ENCODE peak calls at places on chromosome 14, in nine cellular contexts. R, Q, M, Z, C, S, Y, E and J are unnamed samples.

GRCh38 chr14:64721899-64722298 is 17.7 kb downstream of the PLEKHG3 start:
- DNase-seq in R (no peak), Q (no peak), M (no peak), Z (no peak), C (no peak), S (no peak), Y (no peak), E (no peak), J (no peak)

GRCh38 chr14:53365516-53366130 is 212.5 kb upstream of the DDHD1 start:
- DNase-seq in R (no peak), Q (no peak), M (no peak), Z (no peak), C (no peak), S (no peak), Y (peak; percentile 60), E (peak; percentile 67), J (no peak)

GRCh38 chr14:55274760-55275159 is 3.5 kb downstream of the FBXO34 start:
- DNase-seq in R (no peak), Q (peak; percentile 66), M (no peak), Z (no peak), C (no peak), S (no peak), Y (peak; percentile 91), E (peak; percentile 84), J (peak; percentile 42)

GRCh38 chr14:88576222-88576621 is 13.4 kb downstream of the ZC3H14 start:
- DNase-seq in R (no peak), Q (no peak), M (no peak), Z (no peak), C (no peak), S (no peak), Y (no peak), E (no peak), J (no peak)

GRCh38 chr14:71686677-71687076 is 245.6 kb upstream of the RGS6 start:
- DNase-seq in R (no peak), Q (peak; percentile 86), M (no peak), Z (no peak), C (no peak), S (no peak), Y (peak; percentile 87), E (peak; percentile 36), J (no peak)

GRCh38 chr14:95302667-95303066 is 17.0 kb downstream of the CLMN start:
- DNase-seq in R (no peak), Q (no peak), M (no peak), Z (no peak), C (no peak), S (peak; percentile 95), Y (no peak), E (no peak), J (no peak)

GRCh38 chr14:61388173-61388975 is 67.0 kb downstream of the PRKCH start:
- DNase-seq in R (peak; percentile 52), Q (peak; percentile 30), M (peak; percentile 86), Z (no peak), C (no peak), S (peak; percentile 88), Y (peak; percentile 25), E (no peak), J (peak; percentile 98)

GRCh38 chr14:77498120-77498979 is at the start of gene ISM2:
- DNase-seq in R (no peak), Q (peak; percentile 75), M (no peak), Z (no peak), C (peak; percentile 78), S (peak; percentile 86), Y (peak; percentile 37), E (peak; percentile 28), J (peak; percentile 56)

GRCh38 chr14:67619446-67620216 is at the start of gene ARG2:
- DNase-seq in R (peak; percentile 66), Q (peak; percentile 99), M (peak; percentile 65), Z (peak; percentile 91), C (peak; percentile 99), S (peak; percentile 100), Y (peak; percentile 92), E (peak; percentile 91), J (peak; percentile 98)

GRCh38 chr14:65959563-65960024 is 526.6 kb upstream of the CCDC196 start:
- DNase-seq in R (no peak), Q (no peak), M (no peak), Z (no peak), C (no peak), S (no peak), Y (no peak), E (no peak), J (no peak)

GRCh38 chr14:55077155-55077554 is 25.7 kb downstream of the MAPK1IP1L start:
- DNase-seq in R (no peak), Q (peak; percentile 78), M (no peak), Z (no peak), C (peak; percentile 35), S (no peak), Y (peak; percentile 15), E (no peak), J (peak; percentile 46)

DNA sequence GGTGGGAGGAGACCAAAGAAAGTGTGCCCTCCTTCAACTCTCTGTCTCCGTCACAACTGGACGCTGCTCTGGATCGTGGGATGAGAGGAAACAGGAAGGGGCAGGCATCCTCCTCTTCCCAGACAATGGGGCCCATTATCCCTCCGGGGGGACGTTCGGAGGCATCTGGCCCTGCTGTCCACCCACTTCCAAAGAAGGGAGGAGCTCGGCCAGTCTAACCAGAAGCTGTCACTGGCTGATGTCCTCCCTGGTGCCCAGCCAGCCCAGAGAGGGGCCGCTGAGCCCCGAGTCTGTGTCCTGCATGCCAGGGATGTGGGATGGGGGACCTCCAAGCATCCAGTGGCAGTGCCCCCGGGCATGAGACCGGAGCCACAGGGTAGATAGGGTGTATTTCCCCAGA is 39.8 kb upstream of the MEG3 start:
- DNase-seq in R (no peak), Q (no peak), M (no peak), Z (no peak), C (no peak), S (no peak), Y (no peak), E (no peak), J (no peak)
- H3K4me1 ChIP-seq in R (no peaks in the 10 kb centered on the region), Q (no peaks in the 10 kb centered on the region), M (no peaks in the 10 kb centered on the region), Z (no peaks in the 10 kb centered on the region), C (no peaks in the 10 kb centered on the region), S (no peaks in the 10 kb centered on the region), Y (no peaks in the 10 kb centered on the region), E (no peaks in the 10 kb centered on the region), J (no peaks in the 10 kb centered on the region)

GRCh38 chr14:59097681-59098080 is 90.8 kb upstream of the DAAM1 start:
- DNase-seq in R (no peak), Q (peak; percentile 69), M (no peak), Z (no peak), C (no peak), S (no peak), Y (no peak), E (peak; percentile 56), J (no peak)
- H2AFZ ChIP-seq in R (no peak overlapping the region), Q (peak overlapping the region; percentile 29), M (no peak overlapping the region), Z (peak overlapping the region; percentile 83), C (peak overlapping the region; percentile 59), S (no peak overlapping the region), Y (peak overlapping the region; percentile 17), E (peak overlapping the region; percentile 46), J (no peak overlapping the region)

GRCh38 chr14:103418508-103418818 is 33.2 kb downstream of the MARK3 start:
- DNase-seq in R (no peak), Q (peak; percentile 91), M (no peak), Z (no peak), C (no peak), S (no peak), Y (peak; percentile 76), E (peak; percentile 87), J (no peak)
- H3K4me3 ChIP-seq in R (no peak overlapping the region), Q (peak overlapping the region; percentile 22), M (peak overlapping the region; percentile 46), Z (no peak overlapping the region), C (no peak overlapping the region), S (no peak overlapping the region), Y (no peak overlapping the region), E (no peak overlapping the region), J (no peak overlapping the region)

DNA sequence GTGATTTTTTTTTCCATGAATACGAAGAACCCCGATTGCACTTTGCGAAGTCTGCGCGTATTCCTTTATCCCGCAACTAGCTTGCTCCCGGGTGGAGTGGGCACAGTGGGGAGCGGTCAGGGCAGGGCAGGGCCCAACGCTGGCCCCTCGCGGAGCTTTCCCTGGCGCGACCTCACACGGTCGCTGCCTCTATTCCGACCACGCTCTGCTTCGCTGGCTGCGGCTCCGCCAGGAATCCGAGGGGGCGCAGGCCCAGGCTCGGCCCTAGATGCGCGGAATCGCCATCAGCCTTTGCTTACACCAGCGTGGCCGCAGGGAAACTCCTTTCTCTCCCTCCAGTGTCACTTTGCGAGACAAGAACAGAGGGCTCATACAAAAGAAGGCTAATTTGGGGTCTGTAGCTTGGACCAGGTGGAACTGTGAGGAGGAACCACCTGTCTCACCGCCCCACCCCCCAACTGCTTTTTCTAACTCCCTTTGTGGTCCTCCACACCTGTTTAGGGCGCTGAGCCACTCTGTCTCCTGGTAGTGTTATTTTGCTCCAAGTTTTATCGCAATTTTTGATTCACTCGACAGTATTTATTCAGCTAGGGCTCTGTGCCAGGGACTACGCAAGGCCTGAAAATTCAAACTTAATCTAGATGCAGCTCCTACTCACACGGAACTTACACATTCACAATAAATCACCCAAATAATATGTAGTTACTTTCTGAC is 3.1 kb upstream of the NKX2-1 start:
- DNase-seq in R (no peak), Q (no peak), M (no peak), Z (no peak), C (peak; percentile 40), S (no peak), Y (no peak), E (no peak), J (no peak)
- H3K4me1 ChIP-seq in R (peaks cover 7% of the 10 kb centered on the region), Q (no peaks in the 10 kb centered on the region), M (no peaks in the 10 kb centered on the region), Z (no peaks in the 10 kb centered on the region), C (peaks cover 39% of the 10 kb centered on the region), S (no peaks in the 10 kb centered on the region), Y (no peaks in the 10 kb centered on the region), E (peaks cover 2% of the 10 kb centered on the region), J (no peaks in the 10 kb centered on the region)